ENCODE peak calls at places on chromosome 4, in five cellular contexts. One of them, this sample, is unnamed.

GRCh38 chr4:100816646-100817045 is 298.8 kb upstream of the EMCN start:
- DNase-seq in keratinocyte: no peak
- DNase-seq in activated CD8-positive, alpha-beta memory T cell treated with anti-CD3 and anti-CD28 coated beads, Interleukin-2, amount 50 U/mL, for 48 hours: no peak
- DNase-seq in Daoy: no peak
- DNase-seq in GM23338: no peak
- DNase-seq in this sample: no peak

GRCh38 chr4:147991543-147992295 is 259.8 kb downstream of the ARHGAP10 start:
- DNase-seq in Daoy: no peak
- DNase-seq in GM23338: no peak
- DNase-seq in keratinocyte: no peak
- DNase-seq in activated CD8-positive, alpha-beta memory T cell treated with anti-CD3 and anti-CD28 coated beads, Interleukin-2, amount 50 U/mL, for 48 hours: no peak
- DNase-seq in this sample: no peak

GRCh38 chr4:88820723-88821368 is 123.2 kb upstream of the NAP1L5 start:
- DNase-seq in keratinocyte: no peak
- DNase-seq in activated CD8-positive, alpha-beta memory T cell treated with anti-CD3 and anti-CD28 coated beads, Interleukin-2, amount 50 U/mL, for 48 hours: no peak
- DNase-seq in GM23338: peak; percentile 12
- DNase-seq in Daoy: no peak
- DNase-seq in this sample: no peak

GRCh38 chr4:175435437-175435836 is 376.6 kb downstream of the GPM6A start:
- DNase-seq in GM23338: no peak
- DNase-seq in Daoy: no peak
- DNase-seq in keratinocyte: no peak
- DNase-seq in activated CD8-positive, alpha-beta memory T cell treated with anti-CD3 and anti-CD28 coated beads, Interleukin-2, amount 50 U/mL, for 48 hours: no peak
- DNase-seq in this sample: peak; percentile 99

GRCh38 chr4:68447201-68447600 is at the start of gene TMPRSS11E:
- DNase-seq in GM23338: no peak
- DNase-seq in activated CD8-positive, alpha-beta memory T cell treated with anti-CD3 and anti-CD28 coated beads, Interleukin-2, amount 50 U/mL, for 48 hours: no peak
- DNase-seq in Daoy: no peak
- DNase-seq in keratinocyte: no peak
- DNase-seq in this sample: no peak

GRCh38 chr4:7186081-7186480 is 6.3 kb upstream of the SORCS2 start:
- DNase-seq in GM23338: peak; percentile 72
- DNase-seq in keratinocyte: no peak
- DNase-seq in Daoy: no peak
- DNase-seq in activated CD8-positive, alpha-beta memory T cell treated with anti-CD3 and anti-CD28 coated beads, Interleukin-2, amount 50 U/mL, for 48 hours: peak; percentile 59
- DNase-seq in this sample: no peak

GRCh38 chr4:68152411-68152810 is 22.7 kb upstream of the TMPRSS11F start:
- DNase-seq in GM23338: no peak
- DNase-seq in Daoy: peak; percentile 11
- DNase-seq in keratinocyte: peak; percentile 55
- DNase-seq in activated CD8-positive, alpha-beta memory T cell treated with anti-CD3 and anti-CD28 coated beads, Interleukin-2, amount 50 U/mL, for 48 hours: no peak
- DNase-seq in this sample: peak; percentile 25

GRCh38 chr4:22884157-22884556 is 191.4 kb downstream of the GBA3 start:
- DNase-seq in activated CD8-positive, alpha-beta memory T cell treated with anti-CD3 and anti-CD28 coated beads, Interleukin-2, amount 50 U/mL, for 48 hours: no peak
- DNase-seq in keratinocyte: no peak
- DNase-seq in GM23338: peak; percentile 50
- DNase-seq in Daoy: no peak
- DNase-seq in this sample: no peak

GRCh38 chr4:147865926-147866325 is 134.0 kb downstream of the ARHGAP10 start:
- DNase-seq in Daoy: no peak
- DNase-seq in GM23338: peak; percentile 76
- DNase-seq in activated CD8-positive, alpha-beta memory T cell treated with anti-CD3 and anti-CD28 coated beads, Interleukin-2, amount 50 U/mL, for 48 hours: no peak
- DNase-seq in keratinocyte: no peak
- DNase-seq in this sample: no peak

GRCh38 chr4:167282171-167282864 is 48.0 kb upstream of the SPOCK3 start:
- DNase-seq in GM23338: no peak
- DNase-seq in keratinocyte: no peak
- DNase-seq in activated CD8-positive, alpha-beta memory T cell treated with anti-CD3 and anti-CD28 coated beads, Interleukin-2, amount 50 U/mL, for 48 hours: no peak
- DNase-seq in Daoy: peak; percentile 4
- DNase-seq in this sample: no peak

GRCh38 chr4:153518001-153518400 is 51.8 kb downstream of the TMEM131L start:
- DNase-seq in Daoy: no peak
- DNase-seq in keratinocyte: no peak
- DNase-seq in activated CD8-positive, alpha-beta memory T cell treated with anti-CD3 and anti-CD28 coated beads, Interleukin-2, amount 50 U/mL, for 48 hours: no peak
- DNase-seq in GM23338: no peak
- DNase-seq in this sample: no peak

GRCh38 chr4:22573198-22573597 is 57.3 kb upstream of the ADGRA3 start:
- DNase-seq in activated CD8-positive, alpha-beta memory T cell treated with anti-CD3 and anti-CD28 coated beads, Interleukin-2, amount 50 U/mL, for 48 hours: no peak
- DNase-seq in keratinocyte: no peak
- DNase-seq in GM23338: no peak
- DNase-seq in Daoy: no peak
- DNase-seq in this sample: no peak

GRCh38 chr4:176065365-176066249 is at the start of gene WDR17:
- DNase-seq in activated CD8-positive, alpha-beta memory T cell treated with anti-CD3 and anti-CD28 coated beads, Interleukin-2, amount 50 U/mL, for 48 hours: peak; percentile 84
- DNase-seq in Daoy: peak; percentile 90
- DNase-seq in GM23338: peak; percentile 99
- DNase-seq in keratinocyte: no peak
- DNase-seq in this sample: peak; percentile 94

GRCh38 chr4:182593864-182594263 is 323.3 kb downstream of the DCTD start:
- DNase-seq in GM23338: no peak
- DNase-seq in Daoy: no peak
- DNase-seq in keratinocyte: no peak
- DNase-seq in activated CD8-positive, alpha-beta memory T cell treated with anti-CD3 and anti-CD28 coated beads, Interleukin-2, amount 50 U/mL, for 48 hours: no peak
- DNase-seq in this sample: no peak

GRCh38 chr4:110071466-110071865 is 126.9 kb downstream of the ELOVL6 start:
- DNase-seq in activated CD8-positive, alpha-beta memory T cell treated with anti-CD3 and anti-CD28 coated beads, Interleukin-2, amount 50 U/mL, for 48 hours: no peak
- DNase-seq in keratinocyte: no peak
- DNase-seq in Daoy: no peak
- DNase-seq in GM23338: no peak
- DNase-seq in this sample: no peak

GRCh38 chr4:61294001-61294400 is 93.9 kb downstream of the ADGRL3 start:
- DNase-seq in GM23338: no peak
- DNase-seq in activated CD8-positive, alpha-beta memory T cell treated with anti-CD3 and anti-CD28 coated beads, Interleukin-2, amount 50 U/mL, for 48 hours: no peak
- DNase-seq in Daoy: no peak
- DNase-seq in keratinocyte: no peak
- DNase-seq in this sample: no peak

GRCh38 chr4:154503598-154503997 is 12.0 kb upstream of the DCHS2 start:
- DNase-seq in activated CD8-positive, alpha-beta memory T cell treated with anti-CD3 and anti-CD28 coated beads, Interleukin-2, amount 50 U/mL, for 48 hours: no peak
- DNase-seq in Daoy: no peak
- DNase-seq in keratinocyte: no peak
- DNase-seq in GM23338: peak; percentile 82
- DNase-seq in this sample: peak; percentile 20

GRCh38 chr4:88734403-88734949 is 36.8 kb upstream of the NAP1L5 start:
- DNase-seq in activated CD8-positive, alpha-beta memory T cell treated with anti-CD3 and anti-CD28 coated beads, Interleukin-2, amount 50 U/mL, for 48 hours: no peak
- DNase-seq in GM23338: no peak
- DNase-seq in Daoy: no peak
- DNase-seq in keratinocyte: no peak
- DNase-seq in this sample: no peak

GRCh38 chr4:77697860-77698599 is 92.4 kb downstream of the CXCL13 start:
- DNase-seq in activated CD8-positive, alpha-beta memory T cell treated with anti-CD3 and anti-CD28 coated beads, Interleukin-2, amount 50 U/mL, for 48 hours: no peak
- DNase-seq in GM23338: peak; percentile 79
- DNase-seq in Daoy: peak; percentile 56
- DNase-seq in keratinocyte: no peak
- DNase-seq in this sample: peak; percentile 84